ENCODE peak calls at places on chromosomes 3 and 15, in ten cellular contexts. R is dorsolateral prefrontal cortex, N is endodermal cell, Q is hepatic stellate cell, M is DMS153, D is astrocyte of the hippocampus, U is COLO829, E is islet precursor cell, T is T-helper 17 cell, Z is HEK293T. F is an unnamed sample.

GRCh38 chr3:159787191-159787590 is 201.4 kb upstream of the IL12A start:
- DNase-seq in R (no peak), N (no peak), Q (no peak), M (peak), D (peak), U (no peak), E (peak), T (no peak), Z (no peak), F (no peak)

GRCh38 chr15:93126496-93127083 is 37.6 kb upstream of the RGMA start:
- DNase-seq in R (no peak), N (no peak), Q (no peak), M (no peak), D (no peak), U (no peak), E (no peak), T (no peak), Z (no peak), F (no peak)

GRCh38 chr15:90918034-90918788 is 14.1 kb downstream of the HDDC3 start:
- DNase-seq in R (no peak), N (no peak), Q (no peak), M (no peak), D (no peak), U (no peak), E (no peak), T (no peak), Z (no peak), F (no peak)

GRCh38 chr3:98530676-98531075 is 1.1 kb upstream of the GPR15 start:
- DNase-seq in R (no peak), N (no peak), Q (no peak), M (no peak), D (no peak), U (no peak), E (no peak), T (no peak), Z (no peak), F (no peak)

GRCh38 chr3:66851894-66852613 is 146.1 kb upstream of the KBTBD8 start:
- DNase-seq in R (no peak), N (no peak), Q (no peak), M (no peak), D (peak), U (no peak), E (no peak), T (no peak), Z (no peak), F (no peak)

GRCh38 chr3:9689757-9690156 is 13.9 kb upstream of the CPNE9 start:
- DNase-seq in R (no peak), N (no peak), Q (no peak), M (no peak), D (no peak), U (no peak), E (no peak), T (no peak), Z (no peak), F (no peak)

GRCh38 chr15:80070840-80071239 is 11.4 kb downstream of the ZFAND6 start:
- DNase-seq in R (no peak), N (no peak), Q (no peak), M (no peak), D (peak), U (no peak), E (no peak), T (no peak), Z (no peak), F (no peak)

GRCh38 chr3:98901032-98901464 is 447 bp downstream of the DCBLD2 start:
- DNase-seq in R (peak), N (peak), Q (peak), M (no peak), D (peak), U (peak), E (peak), T (peak), Z (peak), F (no peak)

GRCh38 chr3:128133273-128133883 is 9.8 kb upstream of the RUVBL1 start:
- DNase-seq in R (no peak), N (peak), Q (no peak), M (no peak), D (peak), U (no peak), E (peak), T (no peak), Z (no peak), F (peak)

GRCh38 chr15:73755946-73756345 is 2.8 kb upstream of the INSYN1 start:
- DNase-seq in R (no peak), N (no peak), Q (no peak), M (no peak), D (no peak), U (no peak), E (no peak), T (no peak), Z (no peak), F (no peak)

GRCh38 chr3:20668411-20668810 is 482.4 kb upstream of the SGO1 start:
- DNase-seq in R (no peak), N (peak), Q (no peak), M (no peak), D (no peak), U (no peak), E (peak), T (no peak), Z (peak), F (no peak)

GRCh38 chr15:25764980-25765735 is 98.0 kb downstream of the ATP10A start:
- DNase-seq in R (no peak), N (no peak), Q (no peak), M (no peak), D (no peak), U (no peak), E (no peak), T (no peak), Z (no peak), F (no peak)

GRCh38 chr3:65406470-65406869 is 632.2 kb downstream of the MAGI1 start:
- DNase-seq in R (no peak), N (no peak), Q (no peak), M (no peak), D (no peak), U (no peak), E (no peak), T (no peak), Z (no peak), F (no peak)

GRCh38 chr3:171908731-171909130 is 65.6 kb downstream of the TMEM212 start:
- DNase-seq in R (no peak), N (no peak), Q (no peak), M (no peak), D (no peak), U (no peak), E (no peak), T (no peak), Z (no peak), F (no peak)

GRCh38 chr3:58487140-58487886 is 4.6 kb upstream of the KCTD6 start:
- DNase-seq in R (peak), N (no peak), Q (peak), M (no peak), D (peak), U (no peak), E (peak), T (no peak), Z (no peak), F (no peak)

GRCh38 chr3:150544040-150544439 is 2.3 kb downstream of the SERP1 start:
- DNase-seq in R (no peak), N (no peak), Q (peak), M (no peak), D (peak), U (peak), E (no peak), T (no peak), Z (no peak), F (no peak)

GRCh38 chr3:12663311-12663935 is 494 bp downstream of the RAF1 start:
- DNase-seq in R (peak), N (no peak), Q (peak), M (no peak), D (peak), U (no peak), E (no peak), T (peak), Z (no peak), F (peak)

GRCh38 chr3:10281951-10282350 is 10.8 kb downstream of the GHRL start:
- DNase-seq in R (no peak), N (no peak), Q (peak), M (no peak), D (peak), U (peak), E (no peak), T (no peak), Z (no peak), F (no peak)

GRCh38 chr3:85922374-85922773 is 963.6 kb downstream of the CADM2 start:
- DNase-seq in R (no peak), N (no peak), Q (no peak), M (no peak), D (no peak), U (no peak), E (no peak), T (no peak), Z (no peak), F (no peak)

GRCh38 chr3:264394-265156 is 68.0 kb downstream of the CHL1 start:
- DNase-seq in R (no peak), N (no peak), Q (no peak), M (peak), D (peak), U (peak), E (no peak), T (no peak), Z (no peak), F (no peak)

GRCh38 chr3:114846252-114846651 is 300.8 kb downstream of the ZBTB20 start:
- DNase-seq in R (no peak), N (no peak), Q (no peak), M (no peak), D (no peak), U (no peak), E (no peak), T (no peak), Z (no peak), F (no peak)

GRCh38 chr3:157098121-157098822 is 61.7 kb downstream of the CCNL1 start:
- DNase-seq in R (no peak), N (no peak), Q (no peak), M (no peak), D (peak), U (no peak), E (no peak), T (no peak), Z (no peak), F (no peak)

GRCh38 chr3:120284702-120285507 is at the start of gene GPR156:
- DNase-seq in R (no peak), N (peak), Q (peak), M (no peak), D (peak), U (no peak), E (peak), T (no peak), Z (peak), F (no peak)